ENCODE peak calls at places on chromosomes 2 and 18, in six cellular contexts. L is left ventricle myocardium inferior; Z is effector memory CD4-positive, alpha-beta T cell; R is lung; M is CD4-positive, CD25-positive, alpha-beta regulatory T cell; B is kidney. Y is an unnamed sample. For H3K9me3 and H3K4me1, the result is how much of the 10 kb centered on the place peaks cover.

GRCh38 chr18:63617049-63617995 is 26.7 kb downstream of the SERPINB4 start:
- DNase-seq in L (no peak), Z (no peak), R (no peak), M (no peak), B (no peak), Y (no peak)

GRCh38 chr2:136019304-136019703 is 33.9 kb upstream of the DARS1 start:
- DNase-seq in L (no peak), Z (no peak), R (no peak), M (no peak), B (no peak), Y (no peak)

GRCh38 chr2:8281234-8281633 is 400.6 kb upstream of the ID2 start:
- DNase-seq in L (no peak), Z (no peak), R (no peak), M (no peak), B (no peak), Y (no peak)

GRCh38 chr2:176412136-176412535 is 142.9 kb downstream of the MTX2 start:
- DNase-seq in L (no peak), Z (no peak), R (no peak), M (no peak), B (no peak), Y (no peak)

GRCh38 chr2:10278029-10278762 is 24.5 kb upstream of the HPCAL1 start:
- DNase-seq in L (peak), Z (no peak), R (peak), M (no peak), B (peak), Y (peak)

GRCh38 chr2:78263571-78263970 is 741.4 kb upstream of the LRRTM4 start:
- DNase-seq in L (no peak), Z (no peak), R (no peak), M (no peak), B (no peak), Y (no peak)

GRCh38 chr18:50097702-50098101 is 97.2 kb downstream of the MYO5B start:
- DNase-seq in L (no peak), Z (no peak), R (no peak), M (no peak), B (peak), Y (peak)

GRCh38 chr18:39647627-39648502 is 2082.3 kb upstream of the CELF4 start:
- DNase-seq in L (no peak), Z (no peak), R (no peak), M (no peak), B (no peak), Y (no peak)

DNA sequence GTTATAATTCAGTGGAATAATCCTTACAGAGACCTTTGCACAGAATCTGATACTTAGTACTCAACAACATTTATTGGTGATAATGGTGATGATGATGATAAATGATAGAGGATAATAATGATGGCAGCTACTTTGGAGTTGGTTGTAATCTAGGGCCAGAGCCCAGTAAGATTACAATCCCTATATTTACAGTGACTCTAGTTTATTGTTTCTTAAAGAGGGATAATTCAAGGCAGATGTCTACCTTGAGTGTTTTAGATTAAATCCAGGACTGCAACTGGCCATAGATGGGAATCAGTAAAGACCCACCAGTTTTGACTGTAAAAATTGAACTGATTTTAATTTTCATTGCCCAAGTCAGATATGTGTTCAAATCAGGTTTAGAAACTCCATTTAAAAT is 813.9 kb upstream of the CNTNAP5 start:
- DNase-seq in L (no peak), Z (no peak), R (no peak), M (no peak), B (no peak), Y (no peak)
- H3K9me3 ChIP-seq in L (under half), Z (under half), R (under half), M (under half), B (under half), Y (under half)

GRCh38 chr18:76443519-76444435 is 51.3 kb downstream of the ZNF516 start:
- DNase-seq in L (no peak), Z (no peak), R (no peak), M (no peak), B (peak), Y (no peak)
- H3K4me1 ChIP-seq in L (under half), Z (under half), R (under half), M (under half), B (under half), Y (under half)

DNA sequence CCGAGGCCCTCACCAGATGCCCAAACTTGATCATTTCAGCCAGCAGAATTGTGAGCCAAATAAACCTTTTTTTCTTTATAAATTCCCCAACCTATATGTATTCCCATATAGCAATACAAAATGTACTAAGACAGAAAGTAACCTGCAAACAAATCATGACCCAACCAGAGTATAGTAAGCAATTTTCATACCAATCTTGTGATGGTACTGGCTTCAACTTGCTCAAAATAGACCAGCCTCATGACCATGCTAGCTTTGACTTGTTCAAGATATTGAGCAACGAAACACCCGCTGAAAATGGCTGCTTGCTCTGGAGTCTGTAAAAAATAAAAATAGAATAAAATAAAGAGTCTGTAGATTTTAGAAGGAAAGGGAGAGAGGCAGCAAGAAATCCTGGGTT is 97.6 kb downstream of the C1D start:
- DNase-seq in L (no peak), Z (no peak), R (no peak), M (no peak), B (no peak), Y (no peak)
- H3K27ac ChIP-seq in L (no peak), Z (no peak), R (no peak), M (no peak), B (no peak), Y (no peak)

GRCh38 chr2:171475979-171476378 is 42.0 kb downstream of the DCAF17 start:
- DNase-seq in L (no peak), Z (no peak), R (no peak), M (no peak), B (no peak), Y (no peak)
- H3K9me3 ChIP-seq in L (under half), Z (under half), R (under half), M (under half), B (under half), Y (under half)

GRCh38 chr18:22846088-22846683 is 86.9 kb upstream of the RBBP8 start:
- DNase-seq in L (no peak), Z (no peak), R (no peak), M (peak), B (no peak), Y (no peak)

GRCh38 chr18:22847392-22847791 is 85.7 kb upstream of the RBBP8 start:
- DNase-seq in L (no peak), Z (no peak), R (no peak), M (no peak), B (no peak), Y (no peak)

GRCh38 chr18:22844184-22844583 is 88.9 kb upstream of the RBBP8 start:
- DNase-seq in L (no peak), Z (no peak), R (no peak), M (no peak), B (no peak), Y (no peak)

GRCh38 chr18:22846697-22847096 is 86.4 kb upstream of the RBBP8 start:
- DNase-seq in L (no peak), Z (no peak), R (no peak), M (no peak), B (no peak), Y (no peak)

GRCh38 chr18:22844643-22845042 is 88.5 kb upstream of the RBBP8 start:
- DNase-seq in L (no peak), Z (no peak), R (no peak), M (no peak), B (no peak), Y (no peak)
- H3K4me1 ChIP-seq in L (under half), Z (under half), R (under half), M (under half), B (under half), Y (under half)

Y was measured in gastrocnemius medialis.